ENCODE peak calls at places on chromosomes 16 and 17, in seven cellular contexts. T is amygdala; N is IMR-90; J is right atrium auricular region; F is stimulated activated CD4-positive, alpha-beta T cell treated with anti-CD3 and anti-CD28 coated beads, Interleukin-1b, Interleukin-23, amount 100 ng/mL, for 1 hour; V is NCI-H187; Q is dorsolateral prefrontal cortex. M is an unnamed sample.

GRCh38 chr17:61757168-61757567 is 106.2 kb downstream of the BRIP1 start:
- DNase-seq in V (no peak), N (no peak), J (no peak), T (no peak), Q (no peak), F (no peak), M (no peak)

GRCh38 chr17:42775534-42776098 is 2.4 kb downstream of the VPS25 start:
- DNase-seq in J (no peak), T (no peak), N (peak), Q (no peak), F (no peak), V (no peak), M (peak)

GRCh38 chr17:44353656-44354331 is 8.7 kb downstream of the GRN start:
- DNase-seq in V (no peak), J (no peak), T (no peak), Q (no peak), N (no peak), F (no peak), M (no peak)

GRCh38 chr17:61349350-61349749 is 50.3 kb upstream of the TBX2 start:
- DNase-seq in Q (no peak), T (no peak), J (no peak), F (no peak), N (no peak), V (no peak), M (no peak)

GRCh38 chr16:3472878-3473595 is 22.3 kb downstream of the C16orf90 start:
- DNase-seq in J (no peak), V (no peak), Q (no peak), F (no peak), N (no peak), T (no peak), M (peak)

GRCh38 chr17:58728831-58729230 is 26.8 kb upstream of the PPM1E start:
- DNase-seq in F (no peak), V (no peak), T (no peak), N (peak), Q (no peak), J (no peak), M (no peak)

GRCh38 chr16:86882586-86883280 is 304.4 kb downstream of the FOXL1 start:
- DNase-seq in Q (peak), F (no peak), V (no peak), J (no peak), T (peak), N (peak), M (peak)

GRCh38 chr17:45640141-45640850 is 143.8 kb upstream of the CRHR1 start:
- DNase-seq in V (no peak), J (peak), Q (peak), T (no peak), F (peak), N (peak), M (no peak)

GRCh38 chr16:13984794-13985193 is 64.8 kb downstream of the ERCC4 start:
- DNase-seq in T (no peak), F (no peak), J (no peak), V (no peak), N (no peak), Q (no peak), M (no peak)

GRCh38 chr17:38898812-38899348 is 26.5 kb upstream of the LASP1NB start:
- DNase-seq in J (no peak), T (no peak), Q (no peak), N (no peak), V (no peak), F (peak), M (peak)

GRCh38 chr16:4415538-4416199 is 727 bp downstream of the CORO7 start:
- DNase-seq in J (no peak), N (no peak), Q (peak), F (no peak), V (no peak), T (peak), M (no peak)

GRCh38 chr17:6279659-6280058 is 155.3 kb downstream of the AIPL1 start:
- DNase-seq in Q (no peak), J (no peak), V (no peak), N (no peak), T (no peak), F (no peak), M (no peak)

GRCh38 chr17:64327201-64327930 is 63.3 kb downstream of the PECAM1 start:
- DNase-seq in Q (no peak), V (no peak), J (peak), F (no peak), N (no peak), T (no peak), M (no peak)